ENCODE peak calls at places on chromosomes 12 and 14, in eight cellular contexts. L, Z, N, J, B, A, Y and X are unnamed samples.

GRCh38 chr14:62162998-62163589 is 400.9 kb downstream of the SNAPC1 start:
- DNase-seq in L (no peak), Z (no peak), N (no peak), J (peak), B (peak), A (no peak), Y (no peak), X (no peak)

GRCh38 chr12:94247256-94247655 is 98.9 kb downstream of the PLXNC1 start:
- DNase-seq in L (no peak), Z (no peak), N (no peak), J (no peak), B (no peak), A (no peak), Y (no peak), X (no peak)

GRCh38 chr12:124588689-124589318 is 21.4 kb upstream of the NCOR2 start:
- DNase-seq in L (no peak), Z (no peak), N (no peak), J (peak), B (no peak), A (no peak), Y (peak), X (peak)

GRCh38 chr12:28543021-28543890 is 353.0 kb downstream of the CCDC91 start:
- DNase-seq in L (no peak), Z (no peak), N (no peak), J (no peak), B (no peak), A (no peak), Y (no peak), X (no peak)

GRCh38 chr12:1197264-1198018 is 206.4 kb downstream of the ERC1 start:
- DNase-seq in L (no peak), Z (no peak), N (no peak), J (no peak), B (no peak), A (no peak), Y (no peak), X (no peak)

GRCh38 chr12:94227066-94227465 is 78.7 kb downstream of the PLXNC1 start:
- DNase-seq in L (no peak), Z (no peak), N (no peak), J (no peak), B (no peak), A (no peak), Y (no peak), X (no peak)

GRCh38 chr12:53746592-53747491 is 4.9 kb downstream of the CISTR start:
- DNase-seq in L (peak), Z (peak), N (peak), J (peak), B (peak), A (peak), Y (peak), X (peak)

GRCh38 chr12:101108130-101108529 is 101.9 kb downstream of the SLC5A8 start:
- DNase-seq in L (no peak), Z (no peak), N (no peak), J (no peak), B (no peak), A (no peak), Y (no peak), X (no peak)

GRCh38 chr14:94269156-94269555 is 23.9 kb downstream of the SERPINA10 start:
- DNase-seq in L (no peak), Z (no peak), N (no peak), J (peak), B (peak), A (no peak), Y (no peak), X (no peak)

GRCh38 chr12:123076604-123077297 is 74.1 kb downstream of the PITPNM2 start:
- DNase-seq in L (no peak), Z (no peak), N (peak), J (no peak), B (no peak), A (no peak), Y (no peak), X (no peak)

GRCh38 chr12:587551-588322 is 75.5 kb downstream of the NINJ2 start:
- DNase-seq in L (no peak), Z (peak), N (no peak), J (no peak), B (no peak), A (no peak), Y (no peak), X (peak)

GRCh38 chr14:73457050-73457934 is 1.1 kb downstream of the NUMB start:
- DNase-seq in L (peak), Z (peak), N (no peak), J (peak), B (no peak), A (peak), Y (peak), X (peak)

GRCh38 chr12:113667667-113668356 is 196.1 kb upstream of the LHX5 start:
- DNase-seq in L (no peak), Z (no peak), N (no peak), J (no peak), B (no peak), A (no peak), Y (no peak), X (no peak)

GRCh38 chr12:54988402-54989054 is 4.0 kb upstream of the TESPA1 start:
- DNase-seq in L (no peak), Z (peak), N (no peak), J (no peak), B (peak), A (no peak), Y (peak), X (peak)

GRCh38 chr14:25381498-25381897 is 331.6 kb upstream of the STXBP6 start:
- DNase-seq in L (no peak), Z (no peak), N (no peak), J (peak), B (no peak), A (no peak), Y (no peak), X (no peak)

GRCh38 chr12:54398218-54398617 is 13.7 kb upstream of the ZNF385A start:
- DNase-seq in L (no peak), Z (peak), N (no peak), J (no peak), B (no peak), A (no peak), Y (no peak), X (no peak)

GRCh38 chr14:35632276-35633071 is 98.5 kb downstream of the INSM2 start:
- DNase-seq in L (peak), Z (no peak), N (no peak), J (no peak), B (peak), A (no peak), Y (no peak), X (no peak)

GRCh38 chr14:32010561-32011188 is 66.4 kb upstream of the ARHGAP5 start:
- DNase-seq in L (no peak), Z (no peak), N (no peak), J (peak), B (no peak), A (no peak), Y (no peak), X (no peak)

GRCh38 chr12:52181757-52182156 is 10.1 kb downstream of the KRT80 start:
- DNase-seq in L (no peak), Z (no peak), N (no peak), J (no peak), B (no peak), A (no peak), Y (no peak), X (no peak)

GRCh38 chr12:84922721-84923120 is 10.1 kb upstream of the SLC6A15 start:
- DNase-seq in L (no peak), Z (no peak), N (no peak), J (no peak), B (no peak), A (no peak), Y (no peak), X (no peak)

GRCh38 chr12:100970894-100971293 is 176.3 kb downstream of the ANO4 start:
- DNase-seq in L (no peak), Z (no peak), N (no peak), J (no peak), B (no peak), A (no peak), Y (no peak), X (no peak)

GRCh38 chr12:5027436-5027835 is 16.2 kb upstream of the KCNA5 start:
- DNase-seq in L (no peak), Z (no peak), N (no peak), J (no peak), B (no peak), A (no peak), Y (no peak), X (no peak)

GRCh38 chr14:74290415-74290814 is 12.3 kb downstream of the ABCD4 start:
- DNase-seq in L (no peak), Z (no peak), N (no peak), J (no peak), B (no peak), A (no peak), Y (no peak), X (no peak)

GRCh38 chr12:62166525-62166924 is 93.7 kb upstream of the USP15 start:
- DNase-seq in L (peak), Z (no peak), N (no peak), J (no peak), B (no peak), A (no peak), Y (no peak), X (no peak)

GRCh38 chr12:91896725-91897515 is 248.7 kb downstream of the BTG1 start:
- DNase-seq in L (no peak), Z (no peak), N (no peak), J (no peak), B (no peak), A (no peak), Y (no peak), X (peak)

GRCh38 chr12:6981152-6982052 is 10.7 kb downstream of the EMG1 start:
- DNase-seq in L (no peak), Z (no peak), N (no peak), J (no peak), B (no peak), A (no peak), Y (no peak), X (no peak)

GRCh38 chr12:56935157-56935556 is 949 bp upstream of the SDR9C7 start:
- DNase-seq in L (no peak), Z (no peak), N (no peak), J (no peak), B (no peak), A (no peak), Y (no peak), X (no peak)

GRCh38 chr12:127083028-127083949 is 1183.7 kb upstream of the TMEM132C start:
- DNase-seq in L (peak), Z (no peak), N (no peak), J (peak), B (peak), A (no peak), Y (no peak), X (no peak)